ENCODE peak calls at places on chromosomes 11 and 22, in six cellular contexts. L, K, T, V, F and H are unnamed samples.

GRCh38 chr11:111194789-111195188 is 50.7 kb upstream of the POU2AF2 start:
- DNase-seq in L (no peak), K (no peak), T (no peak), V (no peak), F (no peak), H (no peak)

GRCh38 chr22:20618488-20618887 is 111.1 kb downstream of the MED15 start:
- DNase-seq in L (no peak), K (no peak), T (no peak), V (no peak), F (no peak), H (no peak)

GRCh38 chr11:115701284-115701875 is 197.2 kb upstream of the CADM1 start:
- DNase-seq in L (no peak), K (no peak), T (no peak), V (no peak), F (no peak), H (no peak)

GRCh38 chr22:50695421-50696250 is 23.0 kb downstream of the SHANK3 start:
- DNase-seq in L (peak; percentile 30), K (no peak), T (no peak), V (no peak), F (no peak), H (no peak)

GRCh38 chr11:133956650-133957633 is at the start of gene IGSF9B:
- DNase-seq in L (peak; percentile 87), K (peak; percentile 92), T (peak; percentile 85), V (peak; percentile 90), F (peak; percentile 81), H (peak; percentile 87)

GRCh38 chr11:109940816-109941215 is 152.4 kb upstream of the ZC3H12C start:
- DNase-seq in L (no peak), K (no peak), T (no peak), V (no peak), F (no peak), H (no peak)

GRCh38 chr22:49046546-49047305 is 780.9 kb downstream of the BRD1 start:
- DNase-seq in L (no peak), K (no peak), T (no peak), V (peak; percentile 58), F (no peak), H (no peak)

GRCh38 chr22:48803171-48803992 is 1024.3 kb downstream of the BRD1 start:
- DNase-seq in L (no peak), K (peak; percentile 23), T (no peak), V (no peak), F (no peak), H (peak; percentile 62)

GRCh38 chr11:35250631-35251030 is 111.7 kb downstream of the CD44 start:
- DNase-seq in L (no peak), K (no peak), T (no peak), V (no peak), F (no peak), H (no peak)

GRCh38 chr11:46238078-46238966 is 39.1 kb upstream of the CREB3L1 start:
- DNase-seq in L (peak; percentile 82), K (peak; percentile 92), T (peak; percentile 64), V (peak; percentile 64), F (peak; percentile 81), H (no peak)

GRCh38 chr11:69339041-69339733 is 45.2 kb downstream of the MYEOV start:
- DNase-seq in L (no peak), K (no peak), T (peak; percentile 18), V (no peak), F (peak; percentile 38), H (peak; percentile 65)

GRCh38 chr11:47797633-47798032 is 30.5 kb upstream of the FNBP4 start:
- DNase-seq in L (no peak), K (no peak), T (no peak), V (no peak), F (no peak), H (no peak)

GRCh38 chr22:21043856-21044535 is 1.8 kb upstream of the LRRC74B start:
- DNase-seq in L (peak; percentile 26), K (no peak), T (no peak), V (no peak), F (no peak), H (no peak)

GRCh38 chr11:79466411-79466810 is 25.6 kb upstream of the TENM4 start:
- DNase-seq in L (no peak), K (no peak), T (no peak), V (no peak), F (no peak), H (no peak)

GRCh38 chr11:109946322-109946846 is 146.8 kb upstream of the ZC3H12C start:
- DNase-seq in L (peak; percentile 88), K (peak; percentile 89), T (peak; percentile 89), V (peak; percentile 90), F (peak; percentile 95), H (peak; percentile 88)

GRCh38 chr11:92104349-92104748 is 120.3 kb upstream of the FAT3 start:
- DNase-seq in L (no peak), K (no peak), T (no peak), V (no peak), F (no peak), H (no peak)

GRCh38 chr11:80443177-80443576 is 1002.3 kb upstream of the TENM4 start:
- DNase-seq in L (no peak), K (no peak), T (no peak), V (no peak), F (no peak), H (no peak)

GRCh38 chr11:19595840-19596751 is 116.5 kb upstream of the NAV2 start:
- DNase-seq in L (no peak), K (no peak), T (no peak), V (no peak), F (peak; percentile 87), H (peak; percentile 96)

GRCh38 chr11:118078972-118079411 is 2.1 kb downstream of the TMPRSS4 start:
- DNase-seq in L (no peak), K (no peak), T (no peak), V (no peak), F (no peak), H (no peak)

GRCh38 chr11:116823031-116823843 is at the start of gene APOA4:
- DNase-seq in L (no peak), K (no peak), T (no peak), V (no peak), F (no peak), H (no peak)

GRCh38 chr22:42039271-42039670 is 31.3 kb downstream of the NAGA start:
- DNase-seq in L (no peak), K (no peak), T (no peak), V (no peak), F (no peak), H (no peak)

GRCh38 chr22:35733742-35734516 is 16.3 kb downstream of the APOL5 start:
- DNase-seq in L (no peak), K (peak; percentile 32), T (no peak), V (peak; percentile 43), F (no peak), H (no peak)

GRCh38 chr22:46661221-46661851 is 41.1 kb downstream of the GRAMD4 start:
- DNase-seq in L (no peak), K (no peak), T (no peak), V (peak; percentile 29), F (no peak), H (no peak)

GRCh38 chr11:112734207-112734606 is 227.0 kb upstream of the NCAM1 start:
- DNase-seq in L (no peak), K (no peak), T (no peak), V (no peak), F (no peak), H (peak; percentile 16)

GRCh38 chr22:42321908-42322561 is 51.6 kb upstream of the TCF20 start:
- DNase-seq in L (no peak), K (no peak), T (no peak), V (no peak), F (no peak), H (no peak)

GRCh38 chr22:26285632-26286031 is 116.4 kb downstream of the SEZ6L start:
- DNase-seq in L (no peak), K (no peak), T (no peak), V (no peak), F (no peak), H (no peak)

GRCh38 chr11:65743928-65744698 is 23.5 kb upstream of the RNASEH2C start:
- DNase-seq in L (no peak), K (no peak), T (no peak), V (peak; percentile 75), F (no peak), H (no peak)

GRCh38 chr22:25775501-25775900 is 33.5 kb downstream of the MYO18B start:
- DNase-seq in L (no peak), K (no peak), T (no peak), V (no peak), F (no peak), H (no peak)

GRCh38 chr11:68564261-68564660 is 103.7 kb downstream of the PPP6R3 start:
- DNase-seq in L (no peak), K (no peak), T (no peak), V (no peak), F (no peak), H (no peak)

GRCh38 chr11:29135504-29135903 is 881.3 kb downstream of the KCNA4 start:
- DNase-seq in L (no peak), K (no peak), T (no peak), V (no peak), F (no peak), H (no peak)

DNA sequence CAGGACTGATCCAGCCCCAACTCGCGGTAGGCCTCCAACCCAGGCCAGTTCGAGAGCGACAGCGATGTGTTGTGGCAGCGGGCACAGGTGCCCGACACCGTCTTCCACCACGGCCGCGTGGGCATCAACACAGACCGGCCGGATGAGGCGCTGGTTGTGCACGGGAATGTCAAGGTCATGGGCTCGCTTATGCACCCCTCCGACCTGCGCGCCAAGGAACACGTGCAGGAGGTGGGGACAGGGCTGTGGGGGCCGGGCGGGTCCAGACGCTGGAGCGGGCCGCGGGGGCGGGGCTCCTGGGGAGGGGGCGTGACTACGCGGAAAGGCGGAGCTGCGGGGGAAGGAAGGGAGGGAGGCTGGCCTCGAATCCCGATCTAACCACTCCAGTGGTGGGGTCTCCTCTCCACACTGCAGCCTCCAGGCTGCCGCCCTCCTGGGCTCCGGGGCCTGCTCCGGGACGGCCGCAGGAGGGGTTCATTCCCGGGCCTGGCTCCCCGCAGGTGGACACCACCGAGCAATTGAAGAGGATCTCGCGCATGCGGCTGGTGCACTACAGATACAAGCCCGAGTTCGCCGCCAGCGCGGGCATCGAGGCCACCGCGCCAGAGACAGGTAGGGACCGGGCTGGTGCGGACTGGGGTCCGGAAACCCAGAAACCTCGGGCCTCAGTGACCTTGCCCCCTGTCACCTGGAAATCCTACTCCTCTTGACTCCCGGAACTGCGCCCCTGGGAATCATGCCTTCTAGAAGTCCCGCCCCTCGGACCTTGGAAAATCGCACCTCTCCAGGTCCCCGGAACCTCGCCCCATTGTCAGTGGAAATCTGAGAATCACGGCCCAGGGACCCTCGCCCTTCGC is 14.9 kb downstream of the TMEM258 start:
- DNase-seq in L (no peak), K (peak; percentile 95), T (no peak), V (peak; percentile 89), F (no peak), H (no peak)
- H3K4me3 ChIP-seq in L (peak overlapping the region; percentile 18), K (no peak overlapping the region), T (no peak overlapping the region), V (no peak overlapping the region), F (no peak overlapping the region), H (peak overlapping the region; percentile 57)

GRCh38 chr22:39152511-39153219 is at the start of gene CBX7:
- DNase-seq in L (peak; percentile 97), K (peak; percentile 97), T (peak; percentile 94), V (peak; percentile 95), F (peak; percentile 96), H (peak; percentile 97)
- H3K27ac ChIP-seq in L (peak within 1 kb of the TSS; percentile 93), K (peak within 1 kb of the TSS; percentile 94), T (peak within 1 kb of the TSS; percentile 96), V (peak within 1 kb of the TSS; percentile 85), F (peak within 1 kb of the TSS; percentile 98), H (peak within 1 kb of the TSS; percentile 99)

GRCh38 chr22:37634505-37635002 is 4.9 kb upstream of the SH3BP1 start:
- DNase-seq in L (no peak), K (no peak), T (no peak), V (no peak), F (no peak), H (no peak)
- TF ChIP-seq CTCF in L (no peak), K (peak; percentile 28), T (no peak), V (no peak), F (no peak), H (no peak)

GRCh38 chr11:59102259-59102765 is 4.7 kb upstream of the FAM111B start:
- DNase-seq in L (peak; percentile 75), K (no peak), T (peak; percentile 73), V (peak; percentile 64), F (no peak), H (no peak)

GRCh38 chr11:59097113-59097708 is 9.8 kb upstream of the FAM111B start:
- DNase-seq in L (peak; percentile 57), K (no peak), T (peak; percentile 60), V (peak; percentile 69), F (peak; percentile 64), H (no peak)
- H3K4me3 ChIP-seq in L (no peak overlapping the region), K (no peak overlapping the region), T (no peak overlapping the region), V (no peak overlapping the region), F (no peak overlapping the region), H (no peak overlapping the region)